ENCODE peak calls at places on chromosome 10, in eight cellular contexts. Q is NCI-H1092; T is stimulated activated CD8-positive, alpha-beta memory T cell treated with anti-CD3 and anti-CD28 coated beads, Interleukin-15, amount 100 ng/mL, for 24 hours; B is activated CD4-positive, alpha-beta T cell treated with anti-CD3 and anti-CD28 coated beads, Interleukin-2, amount 10 ng/mL, durations not matched to agents 7 days and 5 days; Y is NCI-H2081; P is mesendoderm; G is AG09309; L is endothelial cell. K is an unnamed sample.

GRCh38 chr10:77401681-77402080 is 235.9 kb downstream of the KCNMA1 start:
- DNase-seq in Q (no peak), L (no peak), Y (no peak), P (no peak), B (no peak), T (no peak), G (no peak), K (no peak)

GRCh38 chr10:24513155-24513554 is 210.5 kb downstream of the ARHGAP21 start:
- DNase-seq in Y (no peak), L (peak), Q (no peak), G (no peak), B (no peak), T (no peak), P (peak), K (peak)

GRCh38 chr10:99827906-99828305 is 45.5 kb downstream of the ABCC2 start:
- DNase-seq in T (no peak), Q (no peak), P (no peak), G (peak), L (no peak), Y (no peak), B (no peak), K (no peak)

GRCh38 chr10:21926949-21927348 is 76.6 kb downstream of the DNAJC1 start:
- DNase-seq in P (peak), Q (no peak), B (no peak), G (peak), T (no peak), L (no peak), Y (no peak), K (peak)

GRCh38 chr10:34489973-34490372 is 325.1 kb downstream of the PARD3 start:
- DNase-seq in G (no peak), T (no peak), Q (no peak), B (no peak), Y (no peak), L (no peak), P (no peak), K (no peak)

GRCh38 chr10:56561336-56561735 is 200.3 kb upstream of the ZWINT start:
- DNase-seq in B (no peak), Q (no peak), T (no peak), Y (no peak), P (no peak), L (no peak), G (no peak), K (no peak)

GRCh38 chr10:22319559-22320558 is 1.0 kb upstream of the BMI1 start:
- DNase-seq in Y (no peak), G (no peak), P (no peak), B (no peak), T (no peak), L (no peak), Q (no peak), K (no peak)

GRCh38 chr10:103181244-103181643 is 11.8 kb downstream of the NT5C2 start:
- DNase-seq in G (no peak), T (no peak), B (peak), L (peak), Y (no peak), Q (no peak), P (no peak), K (no peak)

GRCh38 chr10:97689637-97690036 is 2.6 kb upstream of the AVPI1 start:
- DNase-seq in B (no peak), P (peak), G (peak), T (no peak), Q (no peak), L (no peak), Y (no peak), K (no peak)

GRCh38 chr10:4033341-4033896 is 248.4 kb upstream of the KLF6 start:
- DNase-seq in Q (no peak), B (peak), G (no peak), Y (no peak), T (no peak), L (no peak), P (no peak), K (no peak)

GRCh38 chr10:61973923-61974322 is 72.4 kb downstream of the ARID5B start:
- DNase-seq in T (no peak), L (no peak), P (no peak), B (no peak), Y (no peak), G (no peak), Q (no peak), K (no peak)

GRCh38 chr10:70856454-70856853 is 31.9 kb downstream of the PCBD1 start:
- DNase-seq in P (no peak), T (no peak), Q (no peak), L (no peak), G (no peak), Y (no peak), B (no peak), K (no peak)

GRCh38 chr10:120688928-120689327 is 162.2 kb upstream of the WDR11 start:
- DNase-seq in B (no peak), Y (no peak), L (no peak), P (peak), G (no peak), T (no peak), Q (no peak), K (no peak)

GRCh38 chr10:110006358-110007170 is 1.2 kb upstream of the ADD3 start:
- DNase-seq in B (peak), P (peak), L (peak), G (no peak), Q (no peak), Y (no peak), T (no peak), K (no peak)

GRCh38 chr10:36172574-36172973 is 530.5 kb upstream of the FZD8 start:
- DNase-seq in Q (no peak), G (peak), L (no peak), P (no peak), B (no peak), Y (no peak), T (no peak), K (no peak)

GRCh38 chr10:92124020-92124419 is 166.9 kb downstream of the CPEB3 start:
- DNase-seq in G (no peak), P (no peak), B (no peak), Q (no peak), T (no peak), L (no peak), Y (no peak), K (no peak)

GRCh38 chr10:108250954-108251620 is 1086.6 kb upstream of the SORCS1 start:
- DNase-seq in T (no peak), Q (no peak), B (no peak), G (no peak), Y (no peak), P (no peak), L (no peak), K (no peak)

GRCh38 chr10:17025444-17026295 is 103.9 kb downstream of the CUBN start:
- DNase-seq in L (no peak), Y (no peak), B (peak), Q (no peak), G (peak), T (no peak), P (peak), K (no peak)

GRCh38 chr10:42988517-42989395 is 88.1 kb upstream of the RET start:
- DNase-seq in Q (no peak), Y (no peak), P (no peak), G (no peak), T (no peak), B (no peak), L (peak), K (no peak)

K was measured in HEK293T.